ENCODE peak calls at places on chromosome 2, in six cellular contexts. Z is WTC11, U is H1, X is GM12878, D is GM23338, A is K562. R is an unnamed sample.

GRCh38 chr2:42025151-42025582 is 22.7 kb upstream of the PKDCC start:
- DNase-seq in Z (peak; percentile 30), U (no peak), X (no peak), D (peak; percentile 69), A (no peak), R (no peak)

GRCh38 chr2:61179701-61180639 is 18.0 kb downstream of the C2orf74 start:
- DNase-seq in Z (no peak), U (no peak), X (no peak), D (peak; percentile 10), A (no peak), R (no peak)

GRCh38 chr2:168002021-168002553 is 245.3 kb downstream of the STK39 start:
- DNase-seq in Z (no peak), U (no peak), X (peak; percentile 15), D (no peak), A (no peak), R (no peak)

GRCh38 chr2:88709117-88709739 is 17.8 kb downstream of the RPIA start:
- DNase-seq in Z (no peak), U (no peak), X (no peak), D (no peak), A (no peak), R (no peak)

GRCh38 chr2:6958616-6959235 is 41.5 kb downstream of the RNF144A start:
- DNase-seq in Z (no peak), U (no peak), X (no peak), D (no peak), A (no peak), R (no peak)

GRCh38 chr2:141555876-141556470 is 574.8 kb downstream of the LRP1B start:
- DNase-seq in Z (no peak), U (no peak), X (no peak), D (no peak), A (no peak), R (no peak)

GRCh38 chr2:214034417-214034816 is 376.4 kb upstream of the VWC2L start:
- DNase-seq in Z (peak; percentile 29), U (no peak), X (no peak), D (no peak), A (no peak), R (no peak)

GRCh38 chr2:29613792-29614266 is 307.6 kb downstream of the ALK start:
- DNase-seq in Z (no peak), U (no peak), X (no peak), D (no peak), A (no peak), R (no peak)

GRCh38 chr2:235737396-235737795 is 243.6 kb downstream of the AGAP1 start:
- DNase-seq in Z (no peak), U (no peak), X (no peak), D (no peak), A (no peak), R (no peak)

GRCh38 chr2:161077367-161078210 is 82.6 kb upstream of the TANK start:
- DNase-seq in Z (no peak), U (no peak), X (peak; percentile 81), D (no peak), A (no peak), R (no peak)

GRCh38 chr2:58702302-58702696 is 461.2 kb upstream of the FANCL start:
- DNase-seq in Z (no peak), U (no peak), X (no peak), D (peak; percentile 70), A (no peak), R (peak; percentile 17)

GRCh38 chr2:116979941-116980340 is 834.5 kb upstream of the DDX18 start:
- DNase-seq in Z (no peak), U (no peak), X (no peak), D (no peak), A (no peak), R (no peak)

DNA sequence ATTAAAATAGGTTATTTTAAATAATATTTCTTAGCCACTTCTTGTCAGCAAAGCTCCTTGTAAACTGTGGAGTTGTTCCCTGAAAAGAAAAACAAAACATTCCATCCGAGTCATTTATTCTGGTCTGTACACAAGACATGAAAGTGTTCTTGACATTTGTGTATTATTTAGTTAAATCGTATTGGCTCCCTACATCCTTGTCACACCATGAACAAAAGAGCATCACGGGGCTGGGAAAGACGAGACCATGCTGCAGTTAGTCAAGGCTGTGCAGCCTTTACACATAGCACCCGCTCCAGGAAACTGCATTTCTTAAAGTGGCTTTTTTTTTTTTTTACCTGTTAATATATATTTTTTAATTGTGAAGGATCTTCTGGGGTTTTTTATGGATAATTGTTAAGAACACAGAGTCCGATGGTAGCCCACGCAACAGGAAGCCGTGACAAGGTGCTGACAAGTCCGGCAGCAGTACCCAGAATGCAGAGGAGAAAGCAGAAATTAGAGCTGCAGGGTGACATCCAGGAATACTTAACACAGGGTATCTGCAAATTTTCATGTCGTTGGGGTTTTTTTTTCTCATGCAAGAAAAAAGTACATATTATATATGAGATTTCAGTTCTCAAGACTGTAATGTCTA is 588.4 kb downstream of the ARHGAP15 start:
- DNase-seq in Z (no peak), U (no peak), X (no peak), D (no peak), A (no peak), R (no peak)
- TF ChIP-seq CREB1 in Z (no peak), U (no peak), X (no peak), D (no peak), A (no peak), R (no peak)

GRCh38 chr2:15640291-15640711 is 48.6 kb downstream of the DDX1 start:
- DNase-seq in Z (no peak), U (no peak), X (no peak), D (no peak), A (peak; percentile 35), R (peak; percentile 43)

GRCh38 chr2:15638720-15639119 is 47.1 kb downstream of the DDX1 start:
- DNase-seq in Z (no peak), U (no peak), X (no peak), D (no peak), A (no peak), R (no peak)

GRCh38 chr2:15639323-15640251 is 47.9 kb downstream of the DDX1 start:
- DNase-seq in Z (no peak), U (no peak), X (no peak), D (no peak), A (no peak), R (no peak)

GRCh38 chr2:15634846-15635490 is 43.3 kb downstream of the DDX1 start:
- DNase-seq in Z (no peak), U (no peak), X (no peak), D (no peak), A (no peak), R (no peak)

DNA sequence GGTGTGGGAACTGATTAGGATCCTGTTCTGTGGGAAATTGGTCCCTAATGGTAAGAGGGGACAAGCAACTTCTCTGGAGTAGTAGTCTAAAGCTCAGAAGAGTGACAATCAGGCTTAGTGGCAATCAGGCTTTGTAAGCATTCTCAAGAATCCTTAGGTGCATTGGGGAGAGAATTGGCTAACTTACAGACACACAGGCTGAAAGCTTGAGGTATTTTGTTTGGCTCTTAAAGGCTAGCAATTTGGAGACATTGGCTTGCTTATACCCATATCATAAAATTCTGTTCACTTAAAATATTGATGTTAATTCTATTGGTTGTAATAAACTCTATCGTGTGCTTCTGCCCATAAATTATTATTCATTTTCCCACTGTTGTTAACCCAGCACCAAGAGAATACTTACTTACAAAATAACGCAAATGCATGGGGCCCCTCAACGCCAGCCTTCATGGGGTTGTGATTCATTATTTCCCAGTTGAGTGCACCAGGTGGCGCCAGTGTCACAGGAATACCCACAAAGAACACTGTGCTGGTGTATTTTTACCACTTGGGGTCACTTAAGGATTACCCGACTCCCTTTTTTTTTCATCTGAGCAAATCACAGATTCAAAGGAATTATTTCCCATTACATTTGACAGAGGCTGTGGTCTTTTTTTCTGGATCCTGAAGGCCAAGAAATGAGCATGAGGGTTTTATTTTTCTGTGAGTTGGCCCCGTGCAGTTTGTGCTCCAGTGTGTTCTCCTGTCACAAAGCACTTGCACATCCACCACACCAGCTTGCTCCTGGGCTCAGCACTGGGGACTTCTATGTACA is 45.5 kb downstream of the DDX1 start:
- DNase-seq in Z (peak; percentile 74), U (peak; percentile 31), X (no peak), D (peak; percentile 85), A (peak; percentile 83), R (peak; percentile 71)
- TF ChIP-seq CREB1 in Z (no peak), U (no peak), X (no peak), D (no peak), A (no peak), R (peak; percentile 18)

GRCh38 chr2:118473241-118473640 is 374.2 kb downstream of the EN1 start:
- DNase-seq in Z (no peak), U (no peak), X (no peak), D (no peak), A (no peak), R (no peak)
- TF ChIP-seq CREB1 in Z (no peak), U (no peak), X (no peak), D (no peak), A (no peak), R (no peak)

GRCh38 chr2:89831686-89832498 is 1140.4 kb downstream of the RPIA start:
- DNase-seq in Z (no peak), U (no peak), X (no peak), D (no peak), A (no peak), R (no peak)
- TF ChIP-seq CREB1 in Z (no peak), U (no peak), X (no peak), D (no peak), A (no peak), R (no peak)

GRCh38 chr2:191245046-191245868 is at the start of gene MYO1B:
- DNase-seq in Z (peak; percentile 86), U (peak; percentile 39), X (no peak), D (peak; percentile 87), A (peak; percentile 11), R (peak; percentile 81)

GRCh38 chr2:191247381-191248057 is 2.3 kb downstream of the MYO1B start:
- DNase-seq in Z (no peak), U (peak; percentile 13), X (no peak), D (peak; percentile 21), A (no peak), R (peak; percentile 98)

GRCh38 chr2:191246820-191247380 is 1.7 kb downstream of the MYO1B start:
- DNase-seq in Z (no peak), U (no peak), X (no peak), D (no peak), A (no peak), R (no peak)

GRCh38 chr2:191244350-191244749 is 854 bp upstream of the MYO1B start:
- DNase-seq in Z (no peak), U (no peak), X (no peak), D (no peak), A (no peak), R (no peak)

DNA sequence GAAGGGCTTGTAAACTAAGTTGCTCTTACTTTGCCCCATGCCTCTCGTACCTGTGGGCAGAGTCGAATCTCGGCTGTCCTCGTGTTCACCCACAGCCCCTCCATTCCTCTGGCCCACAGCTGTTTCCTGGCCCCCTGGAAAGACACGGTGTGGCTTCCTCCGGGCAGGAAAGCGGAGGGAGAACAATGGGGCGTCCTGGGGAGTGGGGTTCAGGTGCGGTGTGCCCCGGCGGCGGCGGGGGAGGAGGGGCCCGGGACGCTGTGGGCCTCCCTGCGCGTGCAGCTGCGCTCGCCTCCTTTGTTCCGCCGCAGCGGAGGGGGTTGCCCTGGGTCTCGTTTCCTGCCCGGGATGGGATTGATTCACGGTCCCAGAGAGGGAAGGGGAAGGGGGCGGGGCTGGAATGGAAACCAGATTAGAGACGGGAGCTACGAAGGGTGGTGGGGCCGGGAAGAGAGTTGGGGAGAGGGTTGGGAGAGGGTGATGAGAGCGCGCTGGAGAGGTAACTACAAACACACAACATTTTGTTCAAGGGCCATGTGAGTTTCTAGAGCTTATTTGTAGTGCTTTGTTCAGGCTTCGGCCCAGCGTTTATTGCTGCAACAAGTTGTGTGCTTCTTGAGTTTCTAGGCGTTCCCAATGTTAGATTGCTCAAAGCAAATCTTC is 796 bp downstream of the MYO1B start:
- DNase-seq in Z (peak; percentile 92), U (peak; percentile 57), X (no peak), D (peak; percentile 97), A (no peak), R (peak; percentile 88)
- TF ChIP-seq CREB1 in Z (no peak), U (no peak), X (no peak), D (peak; percentile 39), A (no peak), R (no peak)

GRCh38 chr2:233865838-233866237 is 2.3 kb downstream of the MSL3B start:
- DNase-seq in Z (peak; percentile 32), U (no peak), X (no peak), D (peak; percentile 71), A (peak; percentile 15), R (peak; percentile 43)
- TF ChIP-seq CREB1 in Z (no peak), U (no peak), X (no peak), D (no peak), A (no peak), R (no peak)